ENCODE peak calls at places on chromosomes 4 and X, in seven cellular contexts. G, P, Y, V, A, D and H are unnamed samples.

GRCh38 chr4:124632439-124632838 is 80.1 kb downstream of the ANKRD50 start:
- DNase-seq in G (no peak), A (no peak), D (no peak), Y (no peak), V (no peak), P (no peak), H (no peak)

GRCh38 chr4:161629694-161630441 is 533.9 kb downstream of the FSTL5 start:
- DNase-seq in V (no peak), D (no peak), A (no peak), Y (no peak), P (peak), G (no peak), H (peak)

GRCh38 chrX:117972681-117973080 is 143.9 kb downstream of the KLHL13 start:
- DNase-seq in Y (no peak), G (no peak), D (no peak), V (no peak), P (no peak), A (peak), H (peak)

GRCh38 chrX:100643943-100644587 is at the start of gene SRPX2:
- DNase-seq in A (no peak), P (peak), G (no peak), Y (peak), D (no peak), V (no peak), H (no peak)

GRCh38 chr4:121252224-121252806 is 88.2 kb upstream of the TNIP3 start:
- DNase-seq in G (no peak), Y (peak), D (peak), A (peak), V (peak), P (peak), H (peak)

GRCh38 chr4:19983072-19983471 is 268.6 kb upstream of the SLIT2 start:
- DNase-seq in P (no peak), V (no peak), Y (no peak), A (no peak), G (no peak), D (no peak), H (no peak)

GRCh38 chr4:114378306-114378903 is 220.2 kb upstream of the UGT8 start:
- DNase-seq in G (no peak), P (no peak), D (no peak), V (no peak), A (no peak), Y (no peak), H (no peak)

GRCh38 chrX:96004386-96004785 is 680.3 kb upstream of the DIAPH2 start:
- DNase-seq in P (no peak), V (no peak), A (no peak), D (no peak), G (no peak), Y (no peak), H (no peak)

GRCh38 chr4:109816082-109816442 is 500 bp downstream of the GAR1 start:
- DNase-seq in P (peak), D (no peak), G (no peak), V (no peak), A (no peak), Y (no peak), H (no peak)

GRCh38 chr4:152110780-152111179 is 350.0 kb upstream of the GATB start:
- DNase-seq in Y (no peak), D (no peak), A (no peak), P (no peak), V (no peak), G (no peak), H (no peak)

GRCh38 chrX:38220024-38220935 is at the start of gene SRPX:
- DNase-seq in V (no peak), D (no peak), G (no peak), Y (peak), P (peak), A (peak), H (peak)

GRCh38 chr4:26441771-26442170 is 48.5 kb downstream of the CCKAR start:
- DNase-seq in D (no peak), P (no peak), G (no peak), A (no peak), V (no peak), Y (no peak), H (no peak)

GRCh38 chr4:74117024-74117534 is 18.1 kb upstream of the CXCL2 start:
- DNase-seq in G (no peak), Y (peak), D (no peak), A (no peak), V (peak), P (peak), H (no peak)

GRCh38 chr4:86117781-86118302 is 242.0 kb downstream of the MAPK10 start:
- DNase-seq in G (no peak), P (no peak), A (no peak), V (no peak), Y (no peak), D (no peak), H (no peak)

GRCh38 chr4:146943691-146944375 is 1.8 kb downstream of the TTC29 start:
- DNase-seq in Y (no peak), V (peak), A (no peak), G (no peak), D (no peak), P (no peak), H (no peak)

DNA sequence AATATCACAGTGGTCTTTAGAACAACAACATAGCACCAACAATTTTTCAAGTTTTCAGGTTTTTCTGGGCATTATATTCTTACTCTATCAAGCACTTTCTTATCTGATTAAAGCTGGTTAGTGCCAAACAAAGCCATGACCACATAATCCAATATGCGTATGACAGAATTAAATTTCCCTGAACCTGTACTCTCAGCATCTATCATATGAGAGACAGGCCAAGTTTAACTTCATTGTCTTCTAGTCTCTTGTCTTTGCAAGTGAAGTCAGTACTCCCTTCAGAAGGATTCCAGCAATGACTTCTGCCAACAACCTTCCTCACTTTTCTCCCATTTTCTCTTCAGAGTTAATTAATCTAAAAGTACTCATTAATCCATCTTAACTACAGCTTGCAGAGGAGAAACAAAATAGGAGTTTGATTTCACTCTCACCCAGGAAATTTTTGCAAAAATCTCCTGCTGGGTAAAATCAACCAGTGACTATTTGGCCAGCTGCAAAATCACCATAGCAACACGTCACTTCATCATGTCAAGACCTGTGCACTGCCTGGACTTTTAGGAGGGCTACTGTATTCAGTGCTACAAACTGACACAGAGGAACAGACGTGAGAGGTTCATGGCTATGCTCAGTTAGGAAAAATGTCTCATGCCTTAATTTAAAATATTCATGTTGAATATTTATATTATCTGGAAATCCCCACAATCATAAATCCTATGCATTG is 208.4 kb downstream of the ANTXR2 start:
- DNase-seq in Y (no peak), D (no peak), V (no peak), G (no peak), P (no peak), A (no peak), H (no peak)
- TF ChIP-seq SP1 in Y (no peak), D (no peak), V (no peak), G (no peak), P (no peak), A (no peak), H (no peak)

GRCh38 chr4:107823870-107824366 is 814 bp upstream of the SGMS2 start:
- DNase-seq in Y (peak), P (no peak), V (no peak), A (peak), G (no peak), D (peak), H (no peak)

GRCh38 chr4:107828315-107828714 is 3.6 kb downstream of the SGMS2 start:
- DNase-seq in D (no peak), Y (no peak), G (no peak), V (no peak), P (no peak), A (no peak), H (no peak)

GRCh38 chr4:107825072-107825789 is 499 bp downstream of the SGMS2 start:
- DNase-seq in V (no peak), P (no peak), Y (no peak), G (no peak), D (no peak), A (peak), H (peak)

GRCh38 chr4:107826427-107826980 is 1.8 kb downstream of the SGMS2 start:
- DNase-seq in P (no peak), Y (no peak), G (no peak), V (no peak), A (no peak), D (no peak), H (no peak)

DNA sequence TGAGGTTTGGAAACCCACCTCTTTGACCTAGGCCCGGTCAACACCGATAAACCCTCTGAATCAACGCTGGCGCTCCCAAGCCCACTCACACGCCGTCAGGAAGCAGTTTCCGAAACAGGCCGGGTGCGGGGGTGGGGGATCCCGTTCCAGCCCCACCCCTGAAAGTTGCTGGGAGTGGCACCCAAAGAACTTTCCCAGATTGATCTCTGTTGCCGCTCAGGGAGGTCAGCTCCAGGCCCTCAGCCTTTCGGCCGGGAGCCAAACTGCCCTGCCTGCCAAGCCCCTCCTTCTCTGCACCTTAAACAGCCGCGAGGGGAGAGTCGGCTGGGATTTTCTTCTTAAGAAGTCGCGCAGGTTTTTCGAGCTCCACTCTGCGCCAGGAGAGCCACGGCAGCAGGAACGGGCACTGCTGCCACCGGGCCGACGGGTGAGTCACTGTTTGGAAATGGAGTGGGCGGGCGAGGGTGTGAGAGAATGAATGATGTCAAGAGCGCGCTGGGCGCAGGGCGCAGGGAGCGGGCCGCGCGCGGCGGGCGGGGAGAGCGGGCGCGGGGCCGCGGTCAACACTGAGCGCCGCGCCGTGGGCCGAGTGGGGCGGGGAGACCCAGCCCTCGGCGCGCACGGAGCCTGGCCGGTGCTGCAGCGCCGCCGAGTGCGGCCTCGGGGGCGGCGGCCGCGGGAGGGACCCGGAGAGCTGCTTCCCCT is at the start of gene SGMS2:
- DNase-seq in A (peak), Y (peak), D (no peak), P (peak), G (no peak), V (peak), H (peak)
- TF ChIP-seq SP1 in A (no peak), Y (peak), D (no peak), P (no peak), G (no peak), V (no peak), H (no peak)

GRCh38 chrX:20517565-20517964 is 250.9 kb upstream of the RPS6KA3 start:
- DNase-seq in A (no peak), P (no peak), D (no peak), Y (no peak), V (no peak), G (no peak), H (no peak)
- TF ChIP-seq SP1 in A (no peak), P (no peak), D (no peak), Y (no peak), V (no peak), G (no peak), H (no peak)

GRCh38 chr4:33930497-33930896 is 2313.8 kb downstream of the ARAP2 start:
- DNase-seq in D (no peak), V (no peak), Y (no peak), P (no peak), A (no peak), G (no peak), H (no peak)
- TF ChIP-seq SP1 in D (no peak), V (no peak), Y (no peak), P (no peak), A (no peak), G (no peak), H (no peak)

GRCh38 chr4:115986573-115986972 is 873.2 kb upstream of the NDST4 start:
- DNase-seq in G (no peak), V (no peak), A (no peak), P (no peak), Y (no peak), D (no peak), H (no peak)
- TF ChIP-seq SP1 in G (no peak), V (no peak), A (no peak), P (no peak), Y (no peak), D (no peak), H (no peak)

GRCh38 chr4:134345249-134345648 is 143.7 kb upstream of the PABPC4L start:
- DNase-seq in D (no peak), Y (no peak), P (no peak), V (no peak), A (no peak), G (no peak), H (no peak)
- TF ChIP-seq SP1 in D (no peak), Y (no peak), P (no peak), V (no peak), A (no peak), G (no peak), H (no peak)

DNA sequence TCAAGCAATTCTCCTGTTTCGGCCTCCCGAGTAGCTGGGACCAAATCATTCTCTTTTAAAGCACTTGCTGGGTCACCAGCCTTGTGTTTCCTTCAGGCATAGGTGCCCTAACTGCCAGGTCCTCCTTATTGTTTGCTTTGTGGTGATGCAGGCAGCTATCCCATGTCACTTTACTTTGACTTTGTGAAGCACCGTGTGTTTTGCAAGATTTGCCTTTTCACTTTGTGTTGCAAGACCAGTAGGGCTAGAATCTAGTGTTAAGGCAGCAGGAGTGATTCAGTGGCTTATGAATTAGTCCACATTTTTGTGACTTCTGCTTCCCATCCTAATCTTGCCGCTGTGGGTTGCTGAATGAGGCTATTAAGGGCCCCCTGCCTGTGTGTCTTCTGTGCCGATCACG is 20.2 kb downstream of the SYAP1 start:
- DNase-seq in V (peak), A (no peak), Y (no peak), D (no peak), G (no peak), P (no peak), H (no peak)
- TF ChIP-seq SP1 in V (no peak), A (no peak), Y (no peak), D (no peak), G (no peak), P (no peak), H (no peak)